ENCODE peak calls at places on chromosome 7, in four cellular contexts. A is NCI-H446 treated with DMSO at 0.1 percent for 48 hours, O is prostate gland, U is nephron progenitor cell. D is an unnamed sample.

GRCh38 chr7:106018566-106019338 is 55.7 kb downstream of the CDHR3 start:
- DNase-seq in A (no peak), U (no peak), O (no peak), D (no peak)

GRCh38 chr7:5441840-5442513 is 18.3 kb upstream of the TNRC18 start:
- DNase-seq in U (no peak), O (no peak), A (no peak), D (no peak)

GRCh38 chr7:34327681-34328080 is 330.3 kb upstream of the NPSR1 start:
- DNase-seq in U (no peak), O (no peak), A (no peak), D (no peak)

GRCh38 chr7:152663101-152663740 is 12.7 kb downstream of the XRCC2 start:
- DNase-seq in U (no peak), O (no peak), A (no peak), D (no peak)

GRCh38 chr7:132687981-132688383 is 111.7 kb upstream of the PLXNA4 start:
- DNase-seq in A (no peak), U (no peak), O (no peak), D (no peak)

GRCh38 chr7:98748090-98748489 is 121.7 kb downstream of the TMEM130 start:
- DNase-seq in A (no peak), U (no peak), O (no peak), D (no peak)

GRCh38 chr7:80362677-80363076 is 149.2 kb downstream of the GNAT3 start:
- DNase-seq in A (no peak), U (no peak), O (no peak), D (no peak)

GRCh38 chr7:95811846-95812445 is 39.6 kb downstream of the DYNC1I1 start:
- DNase-seq in A (peak; percentile 97), O (no peak), U (no peak), D (no peak)

GRCh38 chr7:134996097-134996550 is 9.8 kb downstream of the AGBL3 start:
- DNase-seq in O (no peak), U (no peak), A (peak; percentile 12), D (no peak)

GRCh38 chr7:115306541-115306940 is 384.6 kb downstream of the MDFIC start:
- DNase-seq in U (no peak), O (no peak), A (no peak), D (no peak)

GRCh38 chr7:82442492-82443043 is 1.0 kb downstream of the CACNA2D1 start:
- DNase-seq in A (no peak), O (peak; percentile 28), U (peak; percentile 44), D (no peak)

GRCh38 chr7:55405856-55406541 is 40.9 kb downstream of the LANCL2 start:
- DNase-seq in O (no peak), U (no peak), A (no peak), D (no peak)

GRCh38 chr7:71343039-71343438 is 211.1 kb downstream of the GALNT17 start:
- DNase-seq in O (no peak), A (no peak), U (no peak), D (no peak)

GRCh38 chr7:95691464-95691863 is 80.9 kb upstream of the DYNC1I1 start:
- DNase-seq in A (no peak), U (no peak), O (peak; percentile 85), D (no peak)

GRCh38 chr7:140079121-140079536 is 16.4 kb upstream of the PARP12 start:
- DNase-seq in O (no peak), A (no peak), U (peak; percentile 42), D (no peak)

GRCh38 chr7:36473454-36474282 is 84.0 kb downstream of the ANLN start:
- DNase-seq in A (no peak), U (peak; percentile 77), O (no peak), D (peak; percentile 11)

GRCh38 chr7:32093415-32094408 is 23.5 kb upstream of the PDE1C start:
- DNase-seq in A (peak; percentile 96), O (peak; percentile 69), U (no peak), D (no peak)

GRCh38 chr7:50781371-50781770 is 1.3 kb downstream of the GRB10 start:
- DNase-seq in A (no peak), O (peak; percentile 26), U (no peak), D (no peak)

GRCh38 chr7:151133986-151134742 is 33.3 kb downstream of the GBX1 start:
- DNase-seq in U (no peak), A (no peak), O (no peak), D (no peak)

GRCh38 chr7:130869918-130870317 is 135.9 kb upstream of the KLF14 start:
- DNase-seq in U (no peak), O (no peak), A (no peak), D (no peak)

GRCh38 chr7:131328387-131329175 is 905 bp downstream of the MKLN1 start:
- DNase-seq in U (no peak), O (no peak), A (no peak), D (no peak)

GRCh38 chr7:1852781-1853618 is 182.9 kb downstream of the ELFN1 start:
- DNase-seq in A (no peak), U (peak; percentile 2), O (no peak), D (no peak)

GRCh38 chr7:1537631-1538412 is 7.3 kb downstream of the MAFK start:
- DNase-seq in O (no peak), A (no peak), U (peak; percentile 74), D (no peak)

D was measured in effector memory CD8-positive, alpha-beta T cell.